ENCODE peak calls at places on chromosomes 2 and 18, in eight cellular contexts. V is body of pancreas, A is HCT116, J is uterus, I is thyroid gland, Y is lower lobe of right lung, S is stomach, W is H9. K is an unnamed sample.

GRCh38 chr2:210459925-210460862 is 16.4 kb downstream of the LANCL1 start:
- DNase-seq in V (no peak), A (no peak), J (no peak), I (no peak), Y (no peak), S (no peak), W (no peak), K (no peak)

GRCh38 chr2:12705230-12705629 is 11.5 kb upstream of the TRIB2 start:
- DNase-seq in V (no peak), A (no peak), J (no peak), I (no peak), Y (no peak), S (no peak), W (no peak), K (no peak)

GRCh38 chr2:44952143-44952805 is 10.8 kb downstream of the SIX3 start:
- DNase-seq in V (peak), A (peak), J (no peak), I (peak), Y (peak), S (peak), W (peak), K (no peak)

GRCh38 chr2:173872714-173873113 is 92.5 kb downstream of the SP3 start:
- DNase-seq in V (no peak), A (no peak), J (no peak), I (peak), Y (no peak), S (peak), W (no peak), K (no peak)

GRCh38 chr2:240909216-240909974 is 3.3 kb downstream of the CROCC2 start:
- DNase-seq in V (no peak), A (no peak), J (no peak), I (peak), Y (no peak), S (peak), W (no peak), K (no peak)

GRCh38 chr2:239930378-239930777 is 94.8 kb downstream of the NDUFA10 start:
- DNase-seq in V (no peak), A (no peak), J (peak), I (no peak), Y (peak), S (peak), W (peak), K (no peak)

GRCh38 chr18:6757966-6758365 is 28.4 kb downstream of the ARHGAP28 start:
- DNase-seq in V (no peak), A (no peak), J (no peak), I (no peak), Y (no peak), S (no peak), W (no peak), K (no peak)

GRCh38 chr2:9178110-9178904 is 28.3 kb upstream of the ASAP2 start:
- DNase-seq in V (peak), A (no peak), J (no peak), I (peak), Y (no peak), S (peak), W (no peak), K (no peak)

GRCh38 chr18:9741821-9742541 is 33.9 kb downstream of the RAB31 start:
- DNase-seq in V (no peak), A (no peak), J (no peak), I (no peak), Y (no peak), S (no peak), W (peak), K (peak)

GRCh38 chr2:156132941-156133340 is 199.6 kb downstream of the NR4A2 start:
- DNase-seq in V (no peak), A (no peak), J (no peak), I (no peak), Y (no peak), S (no peak), W (no peak), K (no peak)

GRCh38 chr18:67359868-67360838 is 156.4 kb downstream of the DSEL start:
- DNase-seq in V (peak), A (no peak), J (peak), I (no peak), Y (no peak), S (no peak), W (no peak), K (no peak)

GRCh38 chr2:105139556-105140236 is 101.8 kb downstream of the MRPS9 start:
- DNase-seq in V (no peak), A (no peak), J (no peak), I (no peak), Y (no peak), S (no peak), W (no peak), K (no peak)

GRCh38 chr2:109350526-109350925 is 221.5 kb downstream of the SH3RF3 start:
- DNase-seq in V (no peak), A (no peak), J (no peak), I (no peak), Y (no peak), S (no peak), W (no peak), K (no peak)

GRCh38 chr2:105143467-105144127 is 97.9 kb upstream of the GPR45 start:
- DNase-seq in V (no peak), A (no peak), J (peak), I (peak), Y (no peak), S (no peak), W (peak), K (no peak)

GRCh38 chr18:74679006-74679678 is 81.5 kb downstream of the ZNF407 start:
- DNase-seq in V (no peak), A (no peak), J (no peak), I (no peak), Y (no peak), S (no peak), W (no peak), K (no peak)

GRCh38 chr2:162382283-162382682 is 38.4 kb downstream of the GCA start:
- DNase-seq in V (no peak), A (no peak), J (no peak), I (no peak), Y (no peak), S (no peak), W (no peak), K (no peak)

GRCh38 chr2:195763866-195764265 is 106.8 kb downstream of the SLC39A10 start:
- DNase-seq in V (no peak), A (no peak), J (no peak), I (no peak), Y (no peak), S (no peak), W (no peak), K (no peak)

GRCh38 chr18:23662309-23663263 is at the start of gene ANKRD29:
- DNase-seq in V (peak), A (no peak), J (peak), I (peak), Y (peak), S (peak), W (peak), K (peak)

GRCh38 chr2:32812316-32812715 is 134.4 kb upstream of the LTBP1 start:
- DNase-seq in V (no peak), A (no peak), J (no peak), I (peak), Y (no peak), S (no peak), W (no peak), K (no peak)

GRCh38 chr18:3466872-3467271 is 16.9 kb downstream of the TGIF1 start:
- DNase-seq in V (no peak), A (no peak), J (no peak), I (no peak), Y (no peak), S (no peak), W (peak), K (no peak)

GRCh38 chr18:34697233-34697632 is 12.9 kb upstream of the DTNA start:
- DNase-seq in V (no peak), A (no peak), J (no peak), I (no peak), Y (no peak), S (no peak), W (no peak), K (no peak)

DNA sequence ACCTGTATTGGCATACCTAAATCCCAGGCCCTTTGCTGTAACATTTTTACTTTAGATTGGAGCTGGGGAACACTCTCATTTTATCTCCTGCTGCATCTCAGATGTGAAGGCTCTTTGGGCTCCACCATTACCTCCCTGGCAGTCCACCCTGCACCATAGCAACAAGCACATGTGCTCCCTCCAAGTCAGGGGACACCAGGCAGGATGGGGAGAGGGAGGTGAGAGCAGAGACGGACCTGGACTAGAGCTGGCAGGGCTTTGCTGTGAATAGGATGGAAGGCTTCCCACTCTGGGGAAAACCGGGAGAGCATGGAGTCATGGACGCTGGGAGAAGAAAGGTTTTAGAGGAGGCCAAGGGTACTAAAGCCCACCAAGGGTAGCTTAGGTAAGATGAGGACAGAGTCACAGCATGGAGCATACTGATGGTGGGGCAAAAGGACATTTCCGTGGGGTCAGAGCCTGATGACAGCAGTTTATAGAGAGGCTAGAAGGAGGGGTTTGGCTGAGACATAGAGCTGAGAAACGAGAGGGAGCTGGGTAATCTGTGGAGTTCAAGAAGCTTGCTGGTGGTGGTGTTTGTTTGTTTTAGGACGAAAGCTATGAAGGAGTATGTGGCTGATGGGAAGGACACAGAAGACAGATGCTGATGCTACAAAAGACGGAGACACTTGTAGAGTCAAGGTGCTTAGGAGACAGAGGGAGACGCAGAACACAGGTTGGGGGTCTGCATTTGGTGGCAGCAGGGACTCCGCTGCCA is 134.8 kb downstream of the COL6A3 start:
- DNase-seq in V (no peak), A (no peak), J (no peak), I (no peak), Y (no peak), S (no peak), W (no peak), K (no peak)
- H3K27ac ChIP-seq in V (no peak), A (no peak), J (peak), I (peak), Y (peak), S (peak), W (no peak), K (no peak)

GRCh38 chr2:118088051-118089014 is at the start of gene INSIG2:
- DNase-seq in V (peak), A (peak), J (peak), I (peak), Y (peak), S (peak), W (peak), K (peak)
- H3K27ac ChIP-seq in V (peak), A (peak), J (peak), I (no peak), Y (peak), S (peak), W (no peak), K (peak)

DNA sequence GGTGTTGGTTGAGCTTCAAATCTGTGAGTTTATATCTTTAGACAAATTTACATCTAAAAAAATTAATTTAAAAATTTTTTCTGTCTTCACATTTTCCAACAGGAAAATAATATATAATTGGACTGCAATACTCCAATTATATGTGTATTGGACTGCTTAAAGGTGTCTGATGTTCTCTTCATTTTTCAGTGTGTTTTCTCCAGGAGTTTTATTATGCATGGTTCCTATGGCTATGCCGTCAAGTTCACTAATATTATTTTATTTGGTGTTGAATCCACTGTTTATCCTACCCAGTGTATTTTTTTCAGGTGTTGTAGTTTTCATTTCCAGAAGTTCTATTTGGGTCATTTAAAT is 62.1 kb upstream of the CTLA4 start:
- DNase-seq in V (no peak), A (no peak), J (no peak), I (no peak), Y (no peak), S (no peak), W (no peak), K (no peak)
- H3K27ac ChIP-seq in V (no peak), A (no peak), J (no peak), I (no peak), Y (no peak), S (no peak), W (no peak), K (no peak)

DNA sequence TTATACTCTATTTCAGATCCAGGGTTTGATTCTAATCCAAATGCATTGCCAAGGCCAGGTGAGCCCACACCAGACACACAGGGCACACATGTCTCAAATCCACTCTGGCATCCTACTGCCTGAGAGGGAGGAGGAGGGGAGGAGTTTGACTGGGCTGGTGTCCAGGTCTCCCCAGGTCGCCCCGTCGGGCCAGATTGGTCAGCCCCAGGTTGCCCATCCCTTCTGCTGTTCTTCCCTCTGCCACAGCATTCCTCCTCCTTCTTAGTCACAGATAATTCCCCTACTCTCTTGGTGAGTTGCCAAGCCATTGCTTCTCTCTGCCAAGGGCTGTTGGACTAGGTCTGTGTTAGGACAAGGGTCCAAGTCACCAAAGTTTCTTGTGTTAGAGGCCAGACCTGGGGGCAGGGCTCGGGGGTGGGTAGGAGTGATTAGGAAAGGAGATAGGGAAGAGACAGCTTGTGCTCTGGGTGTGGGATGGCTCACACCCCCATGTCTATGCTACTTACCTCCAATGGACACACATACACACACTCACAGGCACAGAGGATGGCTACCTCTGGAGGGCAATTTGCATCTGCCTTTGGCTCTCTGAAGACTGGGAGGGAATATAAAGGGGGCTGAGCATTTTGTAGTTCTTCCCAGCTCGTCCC is 2.5 kb upstream of the EGR4 start:
- DNase-seq in V (no peak), A (no peak), J (no peak), I (no peak), Y (no peak), S (no peak), W (no peak), K (no peak)
- H3K27ac ChIP-seq in V (no peak), A (no peak), J (no peak), I (no peak), Y (no peak), S (no peak), W (no peak), K (no peak)

GRCh38 chr2:176101216-176101845 is 1.7 kb downstream of the HOXD12 start:
- DNase-seq in V (no peak), A (no peak), J (no peak), I (no peak), Y (no peak), S (no peak), W (no peak), K (no peak)
- H3K27ac ChIP-seq in V (no peak), A (no peak), J (no peak), I (no peak), Y (no peak), S (no peak), W (no peak), K (no peak)